ENCODE peak calls at places on chromosome 3, in four cellular contexts. One of them, this sample, is unnamed. For H3K4me1, the result is how much of the 10 kb centered on the place peaks cover.

GRCh38 chr3:4340077-4340410 is 36.9 kb downstream of the SETMAR start:
- DNase-seq in right cardiac atrium: no peak
- DNase-seq in upper lobe of left lung: no peak
- DNase-seq in A673: no peak
- DNase-seq in this sample: no peak

GRCh38 chr3:11818033-11818432 is 28.7 kb downstream of the TAMM41 start:
- DNase-seq in right cardiac atrium: no peak
- DNase-seq in upper lobe of left lung: no peak
- DNase-seq in A673: no peak
- DNase-seq in this sample: no peak

GRCh38 chr3:29286841-29287240 is 6.0 kb downstream of the RBMS3 start:
- DNase-seq in right cardiac atrium: no peak
- DNase-seq in upper lobe of left lung: no peak
- DNase-seq in A673: peak
- DNase-seq in this sample: no peak

GRCh38 chr3:138188013-138188352 is 882 bp downstream of the ARMC8 start:
- DNase-seq in right cardiac atrium: no peak
- DNase-seq in upper lobe of left lung: no peak
- DNase-seq in A673: no peak
- DNase-seq in this sample: no peak

GRCh38 chr3:11074441-11074840 is 79.9 kb upstream of the HRH1 start:
- DNase-seq in right cardiac atrium: no peak
- DNase-seq in upper lobe of left lung: no peak
- DNase-seq in A673: no peak
- DNase-seq in this sample: no peak

GRCh38 chr3:189324538-189325138 is 152.9 kb downstream of the TPRG1 start:
- DNase-seq in right cardiac atrium: no peak
- DNase-seq in upper lobe of left lung: no peak
- DNase-seq in A673: peak
- DNase-seq in this sample: peak

GRCh38 chr3:126922466-126922865 is 60.4 kb upstream of the PLXNA1 start:
- DNase-seq in right cardiac atrium: no peak
- DNase-seq in upper lobe of left lung: no peak
- DNase-seq in A673: no peak
- DNase-seq in this sample: no peak

GRCh38 chr3:139937674-139938279 is 2.8 kb downstream of the CLSTN2 start:
- DNase-seq in right cardiac atrium: peak
- DNase-seq in upper lobe of left lung: no peak
- DNase-seq in A673: peak
- DNase-seq in this sample: no peak

GRCh38 chr3:10106919-10107318 is 1.1 kb downstream of the FANCD2OS start:
- DNase-seq in right cardiac atrium: no peak
- DNase-seq in upper lobe of left lung: no peak
- DNase-seq in A673: no peak
- DNase-seq in this sample: no peak

GRCh38 chr3:157082305-157082981 is 77.5 kb downstream of the CCNL1 start:
- DNase-seq in right cardiac atrium: no peak
- DNase-seq in upper lobe of left lung: no peak
- DNase-seq in A673: peak
- DNase-seq in this sample: no peak

GRCh38 chr3:88509582-88509981 is 359.8 kb downstream of the C3orf38 start:
- DNase-seq in right cardiac atrium: no peak
- DNase-seq in upper lobe of left lung: no peak
- DNase-seq in A673: no peak
- DNase-seq in this sample: no peak

GRCh38 chr3:67964596-67964995 is 310.2 kb upstream of the SUCLG2 start:
- DNase-seq in right cardiac atrium: no peak
- DNase-seq in upper lobe of left lung: no peak
- DNase-seq in A673: no peak
- DNase-seq in this sample: no peak

GRCh38 chr3:27271890-27272289 is 97.3 kb downstream of the NEK10 start:
- DNase-seq in right cardiac atrium: no peak
- DNase-seq in upper lobe of left lung: no peak
- DNase-seq in A673: no peak
- DNase-seq in this sample: no peak

GRCh38 chr3:183664913-183665381 is 29.5 kb downstream of the KLHL24 start:
- DNase-seq in right cardiac atrium: no peak
- DNase-seq in upper lobe of left lung: no peak
- DNase-seq in A673: no peak
- DNase-seq in this sample: no peak

GRCh38 chr3:140816372-140816771 is 125.3 kb upstream of the SLC25A36 start:
- DNase-seq in right cardiac atrium: no peak
- DNase-seq in upper lobe of left lung: no peak
- DNase-seq in A673: no peak
- DNase-seq in this sample: no peak

GRCh38 chr3:123389338-123389910 is 59.5 kb downstream of the ADCY5 start:
- DNase-seq in right cardiac atrium: no peak
- DNase-seq in upper lobe of left lung: no peak
- DNase-seq in A673: no peak
- DNase-seq in this sample: peak

GRCh38 chr3:176032043-176032442 is 1165.2 kb downstream of the TBL1XR1 start:
- DNase-seq in right cardiac atrium: no peak
- DNase-seq in upper lobe of left lung: no peak
- DNase-seq in A673: peak
- DNase-seq in this sample: no peak

GRCh38 chr3:123412811-123413588 is 35.9 kb downstream of the ADCY5 start:
- DNase-seq in right cardiac atrium: no peak
- DNase-seq in upper lobe of left lung: no peak
- DNase-seq in A673: no peak
- DNase-seq in this sample: peak

GRCh38 chr3:159858650-159859049 is 130.0 kb upstream of the IL12A start:
- DNase-seq in right cardiac atrium: no peak
- DNase-seq in upper lobe of left lung: no peak
- DNase-seq in A673: no peak
- DNase-seq in this sample: no peak

GRCh38 chr3:10555263-10555662 is 49.9 kb upstream of the ATP2B2 start:
- DNase-seq in right cardiac atrium: no peak
- DNase-seq in upper lobe of left lung: no peak
- DNase-seq in A673: no peak
- DNase-seq in this sample: no peak

GRCh38 chr3:52221563-52222318 is 3.7 kb downstream of the TLR9 start:
- DNase-seq in right cardiac atrium: peak
- DNase-seq in upper lobe of left lung: no peak
- DNase-seq in A673: no peak
- DNase-seq in this sample: no peak

GRCh38 chr3:44890258-44890657 is 15.8 kb downstream of the TGM4 start:
- DNase-seq in right cardiac atrium: no peak
- DNase-seq in upper lobe of left lung: no peak
- DNase-seq in A673: no peak
- DNase-seq in this sample: no peak

GRCh38 chr3:136632625-136633081 is 119.5 kb downstream of the STAG1 start:
- DNase-seq in right cardiac atrium: no peak
- DNase-seq in upper lobe of left lung: no peak
- DNase-seq in A673: no peak
- DNase-seq in this sample: no peak

GRCh38 chr3:13575459-13576061 is 26.6 kb downstream of the FBLN2 start:
- DNase-seq in right cardiac atrium: peak
- DNase-seq in upper lobe of left lung: peak
- DNase-seq in A673: no peak
- DNase-seq in this sample: no peak

GRCh38 chr3:184942735-184943134 is 130.8 kb downstream of the VPS8 start:
- DNase-seq in right cardiac atrium: no peak
- DNase-seq in upper lobe of left lung: no peak
- DNase-seq in A673: no peak
- DNase-seq in this sample: no peak

GRCh38 chr3:141191097-141191749 is 40.4 kb upstream of the PXYLP1 start:
- DNase-seq in right cardiac atrium: no peak
- DNase-seq in upper lobe of left lung: no peak
- DNase-seq in A673: peak
- DNase-seq in this sample: no peak

GRCh38 chr3:45972534-45973402 is 22.9 kb downstream of the FYCO1 start:
- DNase-seq in right cardiac atrium: no peak
- DNase-seq in upper lobe of left lung: no peak
- DNase-seq in A673: no peak
- DNase-seq in this sample: no peak

GRCh38 chr3:50418845-50419244 is 59.5 kb upstream of the TMEM115 start:
- DNase-seq in right cardiac atrium: no peak
- DNase-seq in upper lobe of left lung: no peak
- DNase-seq in A673: peak
- DNase-seq in this sample: no peak

GRCh38 chr3:56682458-56683121 is 475 bp downstream of the TASOR start:
- DNase-seq in right cardiac atrium: peak
- DNase-seq in upper lobe of left lung: peak
- DNase-seq in A673: peak
- DNase-seq in this sample: peak

GRCh38 chr3:46946416-46946815 is 30.1 kb downstream of the CCDC12 start:
- DNase-seq in right cardiac atrium: no peak
- DNase-seq in upper lobe of left lung: no peak
- DNase-seq in A673: no peak
- DNase-seq in this sample: peak

GRCh38 chr3:130773371-130773770 is 26.7 kb upstream of the PIK3R4 start:
- DNase-seq in right cardiac atrium: no peak
- DNase-seq in upper lobe of left lung: no peak
- DNase-seq in A673: no peak
- DNase-seq in this sample: no peak

GRCh38 chr3:36840453-36840921 is 76.1 kb upstream of the DCLK3 start:
- DNase-seq in right cardiac atrium: peak
- DNase-seq in upper lobe of left lung: no peak
- DNase-seq in A673: no peak
- DNase-seq in this sample: no peak
- H3K4me1 ChIP-seq in right cardiac atrium: under half
- H3K4me1 ChIP-seq in upper lobe of left lung: under half
- H3K4me1 ChIP-seq in A673: under half
- H3K4me1 ChIP-seq in this sample: under half

GRCh38 chr3:18100126-18100525 is 325.0 kb downstream of the SATB1 start:
- DNase-seq in right cardiac atrium: no peak
- DNase-seq in upper lobe of left lung: no peak
- DNase-seq in A673: no peak
- DNase-seq in this sample: no peak
- H3K4me3 ChIP-seq in right cardiac atrium: no peak
- H3K4me3 ChIP-seq in upper lobe of left lung: no peak
- H3K4me3 ChIP-seq in A673: no peak
- H3K4me3 ChIP-seq in this sample: no peak

DNA sequence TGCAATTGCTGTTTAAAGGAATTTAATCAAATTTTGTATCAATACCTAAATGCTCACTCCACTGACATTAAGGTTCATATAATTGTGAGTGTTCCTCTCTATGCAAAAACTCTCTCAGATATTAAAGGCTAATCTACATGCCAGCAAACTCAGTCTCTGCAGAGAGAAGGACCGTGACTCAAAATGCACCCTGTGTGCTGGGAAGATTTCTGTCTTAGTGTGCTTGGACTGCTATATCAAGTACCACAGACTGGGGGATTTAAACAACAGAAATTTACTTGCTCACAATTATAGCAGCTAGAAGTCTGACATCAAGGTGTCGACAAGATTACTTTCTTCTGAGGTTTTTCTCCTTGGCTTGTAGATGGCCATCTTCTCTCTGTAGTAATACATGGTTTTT is 18.6 kb upstream of the PFN2 start:
- DNase-seq in right cardiac atrium: no peak
- DNase-seq in upper lobe of left lung: no peak
- DNase-seq in A673: no peak
- DNase-seq in this sample: no peak
- H3K27ac ChIP-seq in right cardiac atrium: no peak
- H3K27ac ChIP-seq in upper lobe of left lung: no peak
- H3K27ac ChIP-seq in A673: no peak
- H3K27ac ChIP-seq in this sample: no peak

GRCh38 chr3:187027531-187027936 is 97.2 kb downstream of the ST6GAL1 start:
- DNase-seq in right cardiac atrium: no peak
- DNase-seq in upper lobe of left lung: no peak
- DNase-seq in A673: no peak
- DNase-seq in this sample: no peak
- H3K4me1 ChIP-seq in right cardiac atrium: under half
- H3K4me1 ChIP-seq in upper lobe of left lung: under half
- H3K4me1 ChIP-seq in A673: under half
- H3K4me1 ChIP-seq in this sample: under half

DNA sequence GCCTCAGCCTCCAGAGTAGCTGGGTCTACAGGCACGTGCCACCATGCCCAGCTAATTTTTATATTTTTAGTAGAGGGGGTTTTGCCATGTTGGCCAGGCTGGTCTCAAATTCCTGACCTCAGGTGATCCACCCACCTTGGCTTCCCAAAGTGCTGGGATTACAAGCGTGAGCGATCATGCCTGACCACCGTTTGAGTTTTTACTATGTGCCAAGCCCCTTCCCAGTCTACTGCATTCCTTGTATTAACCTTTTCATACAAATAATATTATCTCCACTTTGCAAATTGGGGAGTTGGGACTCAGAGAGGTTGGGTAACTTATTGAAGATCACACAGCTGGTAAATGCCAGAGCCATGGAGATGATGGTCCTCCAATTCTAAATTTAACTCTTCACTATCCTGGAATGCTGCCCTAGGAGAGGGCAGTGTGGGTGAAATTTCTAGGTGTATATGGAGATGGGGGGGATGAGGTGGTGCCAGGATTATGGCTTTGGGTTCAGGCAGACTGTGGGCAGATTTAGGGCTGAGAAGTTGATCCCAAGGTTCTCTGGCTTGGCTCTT is 1.0 kb upstream of the PXK start:
- DNase-seq in right cardiac atrium: no peak
- DNase-seq in upper lobe of left lung: no peak
- DNase-seq in A673: no peak
- DNase-seq in this sample: no peak
- H3K4me3 ChIP-seq in right cardiac atrium: no peak
- H3K4me3 ChIP-seq in upper lobe of left lung: no peak
- H3K4me3 ChIP-seq in A673: no peak
- H3K4me3 ChIP-seq in this sample: peak

DNA sequence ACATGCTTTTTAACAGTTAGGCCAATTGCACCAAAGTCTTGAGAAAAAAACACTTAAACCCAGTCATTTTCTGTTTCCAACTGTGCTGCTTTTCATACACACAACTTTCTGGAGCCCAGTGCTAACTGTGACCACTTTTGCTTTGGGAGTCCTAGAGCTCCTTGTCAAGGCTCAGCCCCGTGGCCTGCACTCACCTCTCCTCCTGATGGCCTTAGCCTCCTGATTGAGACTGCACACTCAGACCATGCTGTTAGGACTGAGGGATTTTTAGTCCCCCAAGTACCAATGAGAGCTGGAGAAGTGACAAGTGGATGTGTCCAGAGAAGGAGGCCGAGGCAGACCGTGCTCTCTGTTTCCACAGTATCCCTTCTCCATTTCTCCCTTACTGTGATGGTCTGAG is 15.2 kb upstream of the RARRES1 start:
- DNase-seq in right cardiac atrium: no peak
- DNase-seq in upper lobe of left lung: no peak
- DNase-seq in A673: no peak
- DNase-seq in this sample: no peak
- H3K27ac ChIP-seq in right cardiac atrium: no peak
- H3K27ac ChIP-seq in upper lobe of left lung: no peak
- H3K27ac ChIP-seq in A673: no peak
- H3K27ac ChIP-seq in this sample: no peak

GRCh38 chr3:2456788-2457187 is 358.1 kb downstream of the CNTN4 start:
- DNase-seq in right cardiac atrium: no peak
- DNase-seq in upper lobe of left lung: no peak
- DNase-seq in A673: no peak
- DNase-seq in this sample: no peak
- H3K4me1 ChIP-seq in right cardiac atrium: under half
- H3K4me1 ChIP-seq in upper lobe of left lung: under half
- H3K4me1 ChIP-seq in A673: under half
- H3K4me1 ChIP-seq in this sample: under half